ENCODE peak calls at places on chromosome 11, in ten cellular contexts. D, E, F, O, Y, K, N, C, T and L are unnamed samples.

GRCh38 chr11:46356911-46357482 is 9.7 kb downstream of the DGKZ start:
- DNase-seq in E (no peak), O (no peak), T (no peak), C (no peak), F (peak), Y (peak), D (no peak), K (no peak), N (no peak), L (no peak)

GRCh38 chr11:123129920-123130319 is 65.1 kb downstream of the CLMP start:
- DNase-seq in D (no peak), F (peak), E (no peak), T (no peak), C (no peak), Y (peak), O (no peak), N (no peak), K (no peak), L (no peak)

GRCh38 chr11:105588001-105588400 is 21.9 kb upstream of the GRIA4 start:
- DNase-seq in T (no peak), K (no peak), F (peak), D (no peak), Y (peak), N (no peak), C (no peak), O (no peak), E (no peak), L (no peak)

GRCh38 chr11:3359092-3359824 is 19.7 kb downstream of the ZNF195 start:
- DNase-seq in F (peak), C (no peak), T (no peak), D (no peak), Y (no peak), K (no peak), E (no peak), N (no peak), O (no peak), L (no peak)

GRCh38 chr11:46523290-46523689 is 70.5 kb downstream of the AMBRA1 start:
- DNase-seq in N (no peak), E (no peak), D (no peak), F (no peak), T (no peak), C (no peak), K (no peak), Y (no peak), O (no peak), L (no peak)

GRCh38 chr11:75287579-75287978 is 47.0 kb downstream of the TPBGL start:
- DNase-seq in N (no peak), O (no peak), C (no peak), K (no peak), Y (no peak), E (no peak), T (no peak), F (no peak), D (no peak), L (no peak)

GRCh38 chr11:69650081-69650831 is 9.3 kb downstream of the CCND1 start:
- DNase-seq in K (no peak), O (no peak), D (no peak), F (peak), C (no peak), Y (no peak), T (no peak), N (peak), E (no peak), L (no peak)

GRCh38 chr11:37525336-37525735 is 927.3 kb upstream of the RAG2 start:
- DNase-seq in N (no peak), Y (no peak), K (no peak), F (peak), T (no peak), E (no peak), C (no peak), D (no peak), O (no peak), L (no peak)

GRCh38 chr11:47393163-47394049 is 15.0 kb upstream of the SLC39A13 start:
- DNase-seq in E (no peak), T (no peak), F (peak), N (no peak), K (no peak), C (no peak), D (no peak), O (no peak), Y (peak), L (no peak)

GRCh38 chr11:721913-722811 is 16.1 kb downstream of the EPS8L2 start:
- DNase-seq in O (no peak), C (peak), E (no peak), D (no peak), Y (no peak), F (no peak), N (no peak), K (no peak), T (no peak), L (no peak)

GRCh38 chr11:14234446-14234845 is 124.5 kb downstream of the RRAS2 start:
- DNase-seq in D (no peak), F (no peak), Y (no peak), T (no peak), O (no peak), N (no peak), C (no peak), K (no peak), E (no peak), L (no peak)

GRCh38 chr11:130478881-130479280 is 30.4 kb downstream of the ADAMTS15 start:
- DNase-seq in N (peak), D (no peak), C (no peak), K (no peak), O (no peak), E (no peak), F (peak), Y (peak), T (no peak), L (no peak)

GRCh38 chr11:129155745-129156144 is 36.4 kb downstream of the ARHGAP32 start:
- DNase-seq in N (no peak), F (no peak), E (no peak), K (no peak), Y (no peak), T (no peak), D (no peak), O (no peak), C (no peak), L (no peak)

GRCh38 chr11:33893711-33894401 is 2.0 kb upstream of the LMO2 start:
- DNase-seq in E (peak), Y (peak), K (no peak), T (no peak), F (peak), C (peak), O (no peak), N (peak), D (no peak), L (no peak)